ENCODE peak calls at places on chromosomes 5 and 9, in four cellular contexts. I is lower lobe of right lung, D is NCI-H2107, X is HuH-7. Z is an unnamed sample.

GRCh38 chr5:134526483-134527155 is 1.1 kb downstream of the JADE2 start:
- DNase-seq in D (no peak), X (peak), I (peak), Z (peak)

GRCh38 chr5:135230326-135230925 is 168.6 kb downstream of the MACROH2A1 start:
- DNase-seq in X (no peak), I (peak), D (no peak), Z (no peak)

GRCh38 chr9:114958021-114958846 is 27.8 kb upstream of the TNFSF8 start:
- DNase-seq in D (no peak), X (no peak), I (peak), Z (no peak)

GRCh38 chr5:180291234-180291940 is 496 bp downstream of the MAPK9 start:
- DNase-seq in I (no peak), D (no peak), X (peak), Z (peak)

GRCh38 chr5:27087820-27088219 is 49.4 kb upstream of the CDH9 start:
- DNase-seq in X (no peak), D (no peak), I (no peak), Z (no peak)

GRCh38 chr9:90124961-90125360 is 517.7 kb downstream of the DIRAS2 start:
- DNase-seq in X (no peak), I (no peak), D (peak), Z (no peak)

GRCh38 chr5:110651507-110651906 is 75.0 kb downstream of the TMEM232 start:
- DNase-seq in X (no peak), I (no peak), D (no peak), Z (no peak)

GRCh38 chr9:14366071-14366470 is 52.1 kb upstream of the NFIB start:
- DNase-seq in X (no peak), D (no peak), I (no peak), Z (no peak)

GRCh38 chr5:54136666-54137440 is 173.5 kb downstream of the ARL15 start:
- DNase-seq in D (no peak), X (no peak), I (no peak), Z (no peak)

GRCh38 chr9:91948423-91949292 is 1.4 kb downstream of the ROR2 start:
- DNase-seq in I (peak), X (no peak), D (no peak), Z (peak)

Z was measured in K562.